ENCODE peak calls at places on chromosomes 6 and 20, in five cellular contexts. D is upper lobe of left lung, W is Panc1, Z is HepG2, S is HCT116. J is an unnamed sample.
A peak's percentile ranks its signal among the peaks of the same experiment; 100 is the strongest.

GRCh38 chr6:14639983-14640599 is 522.5 kb downstream of the CD83 start:
- ATAC-seq in D (no peak), W (no peak), Z (no peak), S (no peak), J (no peak)

GRCh38 chr6:31614075-31614619 is 887 bp upstream of the AIF1 start:
- ATAC-seq in D (peak; percentile 72), W (no peak), Z (peak; percentile 83), S (no peak), J (no peak)

GRCh38 chr20:40863337-40863919 is 165.2 kb upstream of the TOP1 start:
- ATAC-seq in D (no peak), W (no peak), Z (no peak), S (no peak), J (no peak)

GRCh38 chr20:9942736-9943135 is 92.1 kb upstream of the ANKEF1 start:
- ATAC-seq in D (no peak), W (no peak), Z (no peak), S (no peak), J (no peak)

GRCh38 chr20:59120491-59120890 is 43.1 kb upstream of the ZNF831 start:
- ATAC-seq in D (peak; percentile 24), W (no peak), Z (no peak), S (no peak), J (no peak)

GRCh38 chr6:2677080-2677593 is 73.6 kb downstream of the MYLK4 start:
- ATAC-seq in D (no peak), W (no peak), Z (no peak), S (no peak), J (no peak)

GRCh38 chr20:49292010-49292409 is 14.2 kb upstream of the ZNFX1 start:
- ATAC-seq in D (no peak), W (no peak), Z (peak; percentile 4), S (no peak), J (no peak)

GRCh38 chr20:1537731-1538058 is 19.8 kb downstream of the SIRPD start:
- ATAC-seq in D (peak; percentile 85), W (peak; percentile 16), Z (no peak), S (no peak), J (peak; percentile 74)

GRCh38 chr6:65450451-65450850 is 256.6 kb downstream of the EYS start:
- ATAC-seq in D (no peak), W (no peak), Z (no peak), S (no peak), J (no peak)

GRCh38 chr6:169640983-169641382 is 60.8 kb downstream of the WDR27 start:
- ATAC-seq in D (no peak), W (peak; percentile 28), Z (no peak), S (no peak), J (no peak)

GRCh38 chr6:154606860-154607259 is 96.4 kb upstream of the CNKSR3 start:
- ATAC-seq in D (no peak), W (no peak), Z (no peak), S (no peak), J (no peak)

GRCh38 chr20:37758332-37758731 is 64.5 kb downstream of the CTNNBL1 start:
- ATAC-seq in D (no peak), W (peak; percentile 74), Z (peak; percentile 97), S (peak; percentile 94), J (no peak)

GRCh38 chr6:118896339-118897136 is 2.6 kb downstream of the ASF1A start:
- ATAC-seq in D (no peak), W (no peak), Z (no peak), S (no peak), J (no peak)
- H3K27ac ChIP-seq in D (peak overlapping the region; percentile 51), W (peak overlapping the region; percentile 90), Z (peak overlapping the region; percentile 96), S (peak overlapping the region; percentile 85), J (peak overlapping the region; percentile 97)

GRCh38 chr6:339480-339879 is 47.2 kb downstream of the DUSP22 start:
- ATAC-seq in D (no peak), W (no peak), Z (no peak), S (no peak), J (no peak)
- H3K9me3 ChIP-seq in D (no peaks in the 10 kb centered on the region), W (no peaks in the 10 kb centered on the region), Z (no peaks in the 10 kb centered on the region), S (peaks cover 4% of the 10 kb centered on the region), J (no peaks in the 10 kb centered on the region)

DNA sequence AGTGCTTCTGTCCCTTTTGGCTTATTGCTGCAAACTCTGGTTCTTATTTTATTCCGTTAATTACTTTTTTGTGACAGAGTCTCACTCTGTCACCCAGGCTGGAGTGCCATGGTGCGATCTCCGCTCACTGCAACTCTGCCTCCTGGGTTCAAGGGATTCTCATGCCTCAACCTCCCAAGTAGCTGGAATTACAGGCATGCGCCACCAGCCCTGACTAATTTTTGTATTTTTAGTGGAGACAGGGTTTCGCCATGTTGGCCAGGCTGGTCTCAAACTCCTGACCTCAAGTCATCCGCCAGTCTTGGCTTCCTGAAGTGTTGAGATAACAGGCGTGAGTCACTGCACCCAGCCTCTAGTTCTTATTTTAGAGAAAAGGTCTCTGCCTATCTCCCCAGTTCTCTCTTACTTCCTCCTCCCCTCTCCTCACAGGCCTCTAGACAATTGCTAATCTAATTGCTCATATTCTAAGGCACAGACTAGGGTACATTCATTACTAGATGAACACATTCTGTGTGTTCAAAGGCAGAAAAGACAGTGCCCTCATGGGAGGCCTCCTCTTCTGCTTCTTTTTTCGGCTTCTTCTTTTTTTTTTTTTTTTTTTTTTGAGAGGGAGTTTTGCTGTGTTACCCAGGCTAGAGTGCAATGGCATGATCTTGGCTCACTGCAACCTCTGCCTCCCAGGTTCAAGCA is 27.0 kb downstream of the EDEM2 start:
- ATAC-seq in D (peak; percentile 81), W (no peak), Z (no peak), S (no peak), J (peak; percentile 56)
- TF ChIP-seq POLR2AphosphoS5 in D (no peak), W (no peak), Z (no peak), S (no peak), J (no peak)

GRCh38 chr20:63830821-63831593 is at the start of gene ZBTB46:
- ATAC-seq in D (peak; percentile 60), W (peak; percentile 66), Z (no peak), S (peak; percentile 49), J (peak; percentile 57)
- H3K27ac ChIP-seq in D (peak within 1 kb of the TSS; percentile 89), W (peak within 1 kb of the TSS; percentile 77), Z (peak within 1 kb of the TSS; percentile 15), S (peak within 1 kb of the TSS; percentile 51), J (peak within 1 kb of the TSS; percentile 80)

GRCh38 chr6:168599769-168600330 is 158.9 kb downstream of the SMOC2 start:
- ATAC-seq in D (no peak), W (no peak), Z (no peak), S (no peak), J (no peak)

GRCh38 chr6:168599118-168599494 is 158.1 kb downstream of the SMOC2 start:
- ATAC-seq in D (peak; percentile 6), W (no peak), Z (no peak), S (no peak), J (no peak)

GRCh38 chr6:168600381-168600780 is 159.4 kb downstream of the SMOC2 start:
- ATAC-seq in D (no peak), W (no peak), Z (no peak), S (no peak), J (no peak)

GRCh38 chr6:168603234-168603633 is 162.2 kb downstream of the SMOC2 start:
- ATAC-seq in D (no peak), W (no peak), Z (no peak), S (no peak), J (no peak)

DNA sequence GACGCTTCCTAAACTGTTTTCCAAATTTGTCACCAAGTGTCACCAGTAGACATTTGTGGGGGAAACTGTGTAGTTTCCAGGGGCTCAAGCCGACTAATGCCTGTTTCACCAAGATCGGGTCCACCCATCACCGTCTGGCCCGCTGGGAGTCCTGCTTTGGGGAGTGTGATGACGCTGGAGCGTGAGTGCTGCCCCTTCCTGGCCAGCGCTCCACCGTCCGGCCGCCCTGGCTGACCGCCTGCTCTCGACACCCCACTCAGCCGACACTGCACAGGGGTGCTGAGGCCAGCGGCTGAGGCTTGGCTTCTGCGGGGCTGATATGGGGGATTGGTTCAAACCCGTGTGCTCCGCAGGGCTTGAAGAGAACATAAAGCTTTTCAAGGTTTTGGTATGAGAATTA is 160.1 kb downstream of the SMOC2 start:
- ATAC-seq in D (no peak), W (no peak), Z (no peak), S (no peak), J (no peak)
- H3K9me3 ChIP-seq in D (no peaks in the 10 kb centered on the region), W (no peaks in the 10 kb centered on the region), Z (no peaks in the 10 kb centered on the region), S (no peaks in the 10 kb centered on the region), J (no peaks in the 10 kb centered on the region)

DNA sequence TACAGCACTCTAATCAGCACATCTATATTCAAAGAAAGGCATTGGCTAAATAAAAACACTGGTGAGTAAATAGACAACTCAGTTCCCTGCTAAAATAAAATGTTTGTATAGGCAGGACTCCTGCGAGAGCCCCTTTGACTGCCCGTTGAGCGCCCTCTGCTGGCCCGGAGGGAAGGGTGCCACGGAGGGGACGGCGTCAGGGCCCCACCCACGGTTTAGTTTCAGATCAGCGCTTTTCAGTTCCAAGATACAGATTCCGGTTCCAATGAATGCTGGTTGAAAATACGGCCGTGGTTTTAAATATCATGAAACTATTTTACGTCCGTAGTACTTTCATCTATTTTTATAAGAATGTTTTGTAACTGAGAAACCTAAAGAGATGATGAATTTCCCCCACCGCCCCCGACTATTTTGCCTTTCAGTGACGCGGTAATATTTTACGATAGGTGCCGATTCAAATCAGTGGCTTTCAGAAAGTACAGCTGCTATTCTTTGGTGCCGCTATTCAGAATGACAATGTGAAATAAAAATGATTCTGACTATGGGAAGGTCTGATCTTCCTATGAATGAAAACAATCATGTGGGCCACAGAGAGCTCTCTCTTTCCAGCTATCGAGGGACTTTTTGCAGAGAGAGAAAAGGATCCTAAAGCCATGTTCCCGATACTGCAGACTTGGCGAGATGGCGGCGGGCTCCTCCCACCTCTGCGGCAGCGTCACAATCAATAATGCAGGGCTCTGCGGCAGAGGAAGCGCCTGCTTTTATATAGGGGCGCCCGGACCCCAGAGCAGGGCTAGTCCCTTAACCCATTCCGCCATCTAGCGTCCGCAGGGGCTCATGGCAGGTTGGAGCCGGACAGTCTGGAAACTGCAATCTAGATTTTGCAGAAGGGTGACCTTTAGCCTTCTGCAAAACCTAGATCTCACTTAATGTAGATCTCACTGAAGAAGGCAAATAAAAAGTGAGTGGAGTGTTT is 10.6 kb upstream of the CCN6 start:
- ATAC-seq in D (peak; percentile 98), W (peak; percentile 95), Z (peak; percentile 98), S (peak; percentile 95), J (peak; percentile 86)
- TF ChIP-seq POLR2AphosphoS5 in D (no peak), W (no peak), Z (no peak), S (peak; percentile 64), J (peak; percentile 28)

DNA sequence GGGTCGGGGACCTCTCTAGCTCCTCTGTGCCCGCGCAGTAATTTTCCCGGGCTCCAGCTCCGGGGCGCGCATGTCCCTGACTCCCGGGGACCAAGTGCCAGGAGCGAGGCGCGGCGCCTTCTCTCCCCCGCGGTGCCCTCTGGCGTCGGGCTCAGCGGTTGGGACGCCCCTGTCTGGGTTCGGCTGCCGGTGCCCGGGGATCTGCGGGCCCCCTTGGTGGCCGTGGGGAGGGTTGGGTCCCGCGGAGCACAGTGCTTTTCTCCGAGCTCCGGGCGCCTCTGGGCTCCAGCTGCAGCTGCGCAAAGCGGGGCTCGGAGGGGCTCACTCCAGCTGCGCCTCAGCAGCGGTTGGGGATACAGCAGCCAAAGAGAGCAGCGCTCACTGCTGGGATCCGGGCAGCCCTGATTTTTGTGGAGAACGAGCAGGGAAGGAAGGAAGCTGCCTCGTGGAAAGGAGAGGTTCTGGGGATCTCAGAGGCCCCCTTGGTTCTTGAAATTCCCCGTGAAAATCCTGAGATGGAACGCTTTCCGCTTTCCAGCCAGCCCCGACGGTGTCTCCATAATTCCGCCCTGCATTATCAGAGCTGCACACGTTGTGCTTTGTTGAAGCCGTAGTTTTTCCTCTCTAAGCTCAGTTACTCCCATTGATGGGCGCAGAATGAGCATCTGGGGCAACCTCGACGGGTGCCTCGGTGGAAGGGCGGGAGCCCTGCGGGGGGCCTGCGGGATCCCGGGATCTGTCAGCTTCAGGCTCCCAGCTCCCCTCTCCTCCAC is 863 bp downstream of the PPP1R14C start:
- ATAC-seq in D (peak; percentile 22), W (peak; percentile 63), Z (peak; percentile 60), S (peak; percentile 54), J (no peak)
- H3K27ac ChIP-seq in D (peak overlapping the region; percentile 75), W (no peak overlapping the region), Z (no peak overlapping the region), S (peak overlapping the region; percentile 32), J (no peak overlapping the region)

J was measured in gastroesophageal sphincter.